ENCODE peak calls at places on chromosomes 6 and 20, in ten cellular contexts. S, B, D, A, K, Q, J, N, O and L are unnamed samples.

GRCh38 chr6:39496951-39497350 is 174.4 kb upstream of the KCNK16 start:
- DNase-seq in S (peak; percentile 10), B (no peak), D (peak; percentile 26), A (no peak), K (peak; percentile 37), Q (peak; percentile 74), J (peak; percentile 21), N (peak; percentile 58), O (no peak), L (no peak)

GRCh38 chr6:3751730-3752537 is 421 bp upstream of the PXDC1 start:
- DNase-seq in S (peak; percentile 80), B (peak; percentile 73), D (peak; percentile 80), A (peak; percentile 65), K (peak; percentile 86), Q (peak; percentile 91), J (peak; percentile 85), N (peak; percentile 93), O (peak; percentile 80), L (peak; percentile 76)

GRCh38 chr6:51846531-51846930 is 240.9 kb downstream of the PKHD1 start:
- DNase-seq in S (no peak), B (no peak), D (no peak), A (no peak), K (no peak), Q (no peak), J (no peak), N (no peak), O (no peak), L (no peak)

GRCh38 chr20:22320245-22320915 is 264.0 kb downstream of the FOXA2 start:
- DNase-seq in S (no peak), B (no peak), D (no peak), A (no peak), K (no peak), Q (no peak), J (no peak), N (no peak), O (no peak), L (no peak)

GRCh38 chr6:82396964-82397761 is 33.5 kb downstream of the TPBG start:
- DNase-seq in S (no peak), B (peak; percentile 57), D (no peak), A (no peak), K (no peak), Q (no peak), J (no peak), N (no peak), O (no peak), L (no peak)

GRCh38 chr20:50999355-50999754 is 23.6 kb downstream of the KCNG1 start:
- DNase-seq in S (no peak), B (no peak), D (no peak), A (no peak), K (no peak), Q (no peak), J (no peak), N (no peak), O (no peak), L (no peak)

GRCh38 chr6:38184041-38184779 is 364.7 kb downstream of the ZFAND3 start:
- DNase-seq in S (no peak), B (no peak), D (no peak), A (no peak), K (peak; percentile 11), Q (no peak), J (peak; percentile 9), N (no peak), O (peak; percentile 1), L (no peak)

GRCh38 chr20:41393705-41394066 is 27.1 kb upstream of the EMILIN3 start:
- DNase-seq in S (no peak), B (no peak), D (no peak), A (no peak), K (no peak), Q (peak; percentile 46), J (peak; percentile 44), N (no peak), O (no peak), L (no peak)

GRCh38 chr20:63121246-63121645 is 94.7 kb downstream of the YTHDF1 start:
- DNase-seq in S (no peak), B (no peak), D (no peak), A (no peak), K (no peak), Q (no peak), J (no peak), N (no peak), O (no peak), L (no peak)

GRCh38 chr6:4388675-4389074 is 253.3 kb upstream of the ECI2 start:
- DNase-seq in S (no peak), B (no peak), D (no peak), A (no peak), K (peak; percentile 35), Q (no peak), J (no peak), N (no peak), O (no peak), L (no peak)

GRCh38 chr20:56928007-56928406 is 298.9 kb downstream of the TFAP2C start:
- DNase-seq in S (no peak), B (no peak), D (no peak), A (no peak), K (no peak), Q (no peak), J (no peak), N (no peak), O (no peak), L (no peak)

GRCh38 chr6:63943826-63944225 is 308.2 kb downstream of the PHF3 start:
- DNase-seq in S (no peak), B (no peak), D (no peak), A (no peak), K (no peak), Q (no peak), J (no peak), N (no peak), O (no peak), L (no peak)
- H3K27ac ChIP-seq in S (no peak overlapping the region), B (no peak overlapping the region), D (no peak overlapping the region), A (no peak overlapping the region), K (no peak overlapping the region), Q (no peak overlapping the region), J (no peak overlapping the region), N (no peak overlapping the region), O (no peak overlapping the region), L (no peak overlapping the region)

DNA sequence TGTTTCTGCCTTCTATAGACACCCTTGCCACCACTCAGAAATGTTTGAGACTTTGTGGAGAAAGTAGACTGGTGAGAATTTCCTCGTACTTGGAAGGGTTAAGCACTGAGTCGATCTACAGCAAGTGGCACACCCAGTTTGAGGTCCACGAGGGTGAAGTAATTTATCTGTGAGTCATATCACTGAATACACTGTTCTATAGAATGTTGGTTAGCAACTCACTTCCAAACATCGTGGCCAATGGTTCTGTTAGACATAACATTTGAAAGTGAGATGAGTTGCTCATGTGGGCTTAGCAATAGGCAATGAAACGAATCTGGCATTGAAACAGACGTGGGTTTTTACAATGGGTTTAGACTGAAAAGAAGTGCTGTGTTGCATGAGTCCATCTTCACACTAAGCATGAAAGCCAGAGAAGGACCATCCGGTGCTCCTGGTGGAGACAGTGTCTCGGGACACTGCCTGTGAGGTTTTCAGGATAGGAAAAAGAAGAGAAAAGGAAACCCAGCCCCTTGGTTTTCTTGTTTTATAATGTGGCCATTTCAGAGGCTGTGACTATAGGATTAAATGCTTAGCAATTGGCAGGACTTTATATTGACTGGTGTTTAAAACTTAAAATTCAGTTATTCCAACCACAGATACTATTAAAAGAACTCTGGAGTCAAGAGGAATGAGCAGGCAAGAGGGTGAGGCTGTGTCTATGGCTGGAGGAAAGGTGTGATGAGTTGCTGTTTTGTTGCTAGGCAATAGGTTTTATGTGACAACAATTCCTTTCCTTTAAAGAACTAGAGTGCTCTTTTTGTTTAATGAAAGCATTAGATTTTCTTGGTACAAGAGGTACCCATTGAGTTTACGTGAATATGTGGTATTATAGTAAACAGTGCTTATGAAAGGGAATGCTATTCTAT is 31.0 kb upstream of the EZR start:
- DNase-seq in S (peak; percentile 29), B (peak; percentile 97), D (peak; percentile 54), A (peak; percentile 73), K (no peak), Q (no peak), J (no peak), N (no peak), O (no peak), L (no peak)
- TF ChIP-seq POLR2A in S (no peak), B (no peak), D (no peak), A (no peak), K (no peak), Q (no peak), J (no peak), N (no peak), O (peak; percentile 65), L (no peak)

GRCh38 chr6:19332806-19333460 is 504.2 kb upstream of the ID4 start:
- DNase-seq in S (no peak), B (no peak), D (no peak), A (no peak), K (no peak), Q (no peak), J (no peak), N (no peak), O (no peak), L (no peak)
- H3K27ac ChIP-seq in S (no peak overlapping the region), B (no peak overlapping the region), D (no peak overlapping the region), A (no peak overlapping the region), K (no peak overlapping the region), Q (no peak overlapping the region), J (no peak overlapping the region), N (no peak overlapping the region), O (no peak overlapping the region), L (no peak overlapping the region)

GRCh38 chr6:36907781-36908180 is 22.0 kb downstream of the C6orf89 start:
- DNase-seq in S (peak; percentile 80), B (no peak), D (peak; percentile 90), A (no peak), K (peak; percentile 90), Q (peak; percentile 56), J (peak; percentile 73), N (peak; percentile 78), O (no peak), L (no peak)

GRCh38 chr6:36904851-36905393 is 19.2 kb downstream of the C6orf89 start:
- DNase-seq in S (no peak), B (no peak), D (no peak), A (no peak), K (no peak), Q (no peak), J (no peak), N (no peak), O (no peak), L (no peak)

GRCh38 chr6:36906539-36906938 is 20.8 kb downstream of the C6orf89 start:
- DNase-seq in S (peak; percentile 91), B (no peak), D (peak; percentile 87), A (no peak), K (peak; percentile 58), Q (no peak), J (no peak), N (peak; percentile 75), O (no peak), L (no peak)

GRCh38 chr6:36908758-36909157 is 23.0 kb downstream of the C6orf89 start:
- DNase-seq in S (no peak), B (no peak), D (no peak), A (peak; percentile 34), K (no peak), Q (no peak), J (peak; percentile 62), N (no peak), O (no peak), L (no peak)

GRCh38 chr6:36904096-36904495 is 18.3 kb downstream of the C6orf89 start:
- DNase-seq in S (no peak), B (no peak), D (no peak), A (no peak), K (no peak), Q (no peak), J (no peak), N (no peak), O (no peak), L (no peak)
- TF ChIP-seq POLR2A in S (no peak), B (no peak), D (no peak), A (no peak), K (no peak), Q (no peak), J (no peak), N (no peak), O (no peak), L (no peak)